ENCODE peak calls at places on chromosomes 2 and 18, in six cellular contexts. One of them, this sample, is unnamed.

GRCh38 chr2:241358470-241358869 is 2.4 kb downstream of the FARP2 start:
- DNase-seq in PC-3: no peak
- DNase-seq in right cardiac atrium: no peak
- DNase-seq in GM23248: no peak
- DNase-seq in sigmoid colon: no peak
- DNase-seq in fibroblast of villous mesenchyme: no peak
- DNase-seq in this sample: no peak

GRCh38 chr2:64135421-64135820 is 8.8 kb downstream of the PELI1 start:
- DNase-seq in PC-3: no peak
- DNase-seq in right cardiac atrium: no peak
- DNase-seq in GM23248: peak
- DNase-seq in sigmoid colon: no peak
- DNase-seq in fibroblast of villous mesenchyme: no peak
- DNase-seq in this sample: no peak

GRCh38 chr18:49754866-49755265 is 58.5 kb downstream of the ACAA2 start:
- DNase-seq in PC-3: no peak
- DNase-seq in right cardiac atrium: no peak
- DNase-seq in GM23248: peak
- DNase-seq in sigmoid colon: no peak
- DNase-seq in fibroblast of villous mesenchyme: no peak
- DNase-seq in this sample: peak

GRCh38 chr2:29015701-29016470 is 34.8 kb downstream of the TOGARAM2 start:
- DNase-seq in PC-3: no peak
- DNase-seq in right cardiac atrium: peak
- DNase-seq in GM23248: no peak
- DNase-seq in sigmoid colon: no peak
- DNase-seq in fibroblast of villous mesenchyme: no peak
- DNase-seq in this sample: no peak

GRCh38 chr2:240519396-240520142 is 38.2 kb downstream of the ANKMY1 start:
- DNase-seq in PC-3: no peak
- DNase-seq in right cardiac atrium: no peak
- DNase-seq in GM23248: peak
- DNase-seq in sigmoid colon: no peak
- DNase-seq in fibroblast of villous mesenchyme: peak
- DNase-seq in this sample: peak

GRCh38 chr2:160490760-160491367 is 2.7 kb downstream of the RBMS1 start:
- DNase-seq in PC-3: no peak
- DNase-seq in right cardiac atrium: no peak
- DNase-seq in GM23248: peak
- DNase-seq in sigmoid colon: no peak
- DNase-seq in fibroblast of villous mesenchyme: no peak
- DNase-seq in this sample: no peak

GRCh38 chr2:153477096-153477555 is 1.4 kb downstream of the RPRM start:
- DNase-seq in PC-3: no peak
- DNase-seq in right cardiac atrium: peak
- DNase-seq in GM23248: peak
- DNase-seq in sigmoid colon: peak
- DNase-seq in fibroblast of villous mesenchyme: no peak
- DNase-seq in this sample: no peak

GRCh38 chr2:8872821-8873432 is 35.5 kb upstream of the KIDINS220 start:
- DNase-seq in PC-3: peak
- DNase-seq in right cardiac atrium: no peak
- DNase-seq in GM23248: peak
- DNase-seq in sigmoid colon: no peak
- DNase-seq in fibroblast of villous mesenchyme: peak
- DNase-seq in this sample: peak

GRCh38 chr2:111972955-111973565 is 74.7 kb downstream of the MERTK start:
- DNase-seq in PC-3: peak
- DNase-seq in right cardiac atrium: no peak
- DNase-seq in GM23248: peak
- DNase-seq in sigmoid colon: no peak
- DNase-seq in fibroblast of villous mesenchyme: no peak
- DNase-seq in this sample: no peak

GRCh38 chr2:208515099-208515498 is 108.5 kb downstream of the PTH2R start:
- DNase-seq in PC-3: no peak
- DNase-seq in right cardiac atrium: no peak
- DNase-seq in GM23248: no peak
- DNase-seq in sigmoid colon: no peak
- DNase-seq in fibroblast of villous mesenchyme: no peak
- DNase-seq in this sample: no peak

GRCh38 chr18:49059028-49059670 is 108.4 kb upstream of the SMAD7 start:
- DNase-seq in PC-3: peak
- DNase-seq in right cardiac atrium: no peak
- DNase-seq in GM23248: no peak
- DNase-seq in sigmoid colon: no peak
- DNase-seq in fibroblast of villous mesenchyme: peak
- DNase-seq in this sample: no peak

GRCh38 chr2:222791946-222792649 is 68.7 kb upstream of the ACSL3 start:
- DNase-seq in PC-3: no peak
- DNase-seq in right cardiac atrium: peak
- DNase-seq in GM23248: peak
- DNase-seq in sigmoid colon: peak
- DNase-seq in fibroblast of villous mesenchyme: no peak
- DNase-seq in this sample: no peak

GRCh38 chr2:185137700-185138099 is 539.4 kb downstream of the ZNF804A start:
- DNase-seq in PC-3: no peak
- DNase-seq in right cardiac atrium: no peak
- DNase-seq in GM23248: no peak
- DNase-seq in sigmoid colon: no peak
- DNase-seq in fibroblast of villous mesenchyme: no peak
- DNase-seq in this sample: no peak

GRCh38 chr18:51578403-51578980 is 381.0 kb upstream of the MEX3C start:
- DNase-seq in PC-3: no peak
- DNase-seq in right cardiac atrium: no peak
- DNase-seq in GM23248: no peak
- DNase-seq in sigmoid colon: no peak
- DNase-seq in fibroblast of villous mesenchyme: no peak
- DNase-seq in this sample: no peak

GRCh38 chr2:84493494-84493893 is 22.8 kb upstream of the DNAH6 start:
- DNase-seq in PC-3: peak
- DNase-seq in right cardiac atrium: no peak
- DNase-seq in GM23248: peak
- DNase-seq in sigmoid colon: no peak
- DNase-seq in fibroblast of villous mesenchyme: peak
- DNase-seq in this sample: peak

GRCh38 chr2:52097076-52097475 is 1065.1 kb upstream of the NRXN1 start:
- DNase-seq in PC-3: no peak
- DNase-seq in right cardiac atrium: no peak
- DNase-seq in GM23248: no peak
- DNase-seq in sigmoid colon: no peak
- DNase-seq in fibroblast of villous mesenchyme: no peak
- DNase-seq in this sample: no peak

GRCh38 chr2:12032421-12032820 is 286.0 kb downstream of the LPIN1 start:
- DNase-seq in PC-3: no peak
- DNase-seq in right cardiac atrium: no peak
- DNase-seq in GM23248: no peak
- DNase-seq in sigmoid colon: no peak
- DNase-seq in fibroblast of villous mesenchyme: peak
- DNase-seq in this sample: no peak

GRCh38 chr2:50143822-50144575 is 887.9 kb downstream of the NRXN1 start:
- DNase-seq in PC-3: peak
- DNase-seq in right cardiac atrium: no peak
- DNase-seq in GM23248: peak
- DNase-seq in sigmoid colon: no peak
- DNase-seq in fibroblast of villous mesenchyme: peak
- DNase-seq in this sample: peak

GRCh38 chr2:42046819-42047487 is 868 bp upstream of the PKDCC start:
- DNase-seq in PC-3: no peak
- DNase-seq in right cardiac atrium: peak
- DNase-seq in GM23248: peak
- DNase-seq in sigmoid colon: peak
- DNase-seq in fibroblast of villous mesenchyme: peak
- DNase-seq in this sample: no peak

GRCh38 chr2:231127480-231127879 is 2.6 kb upstream of the HTR2B start:
- DNase-seq in PC-3: peak
- DNase-seq in right cardiac atrium: no peak
- DNase-seq in GM23248: no peak
- DNase-seq in sigmoid colon: no peak
- DNase-seq in fibroblast of villous mesenchyme: no peak
- DNase-seq in this sample: no peak

DNA sequence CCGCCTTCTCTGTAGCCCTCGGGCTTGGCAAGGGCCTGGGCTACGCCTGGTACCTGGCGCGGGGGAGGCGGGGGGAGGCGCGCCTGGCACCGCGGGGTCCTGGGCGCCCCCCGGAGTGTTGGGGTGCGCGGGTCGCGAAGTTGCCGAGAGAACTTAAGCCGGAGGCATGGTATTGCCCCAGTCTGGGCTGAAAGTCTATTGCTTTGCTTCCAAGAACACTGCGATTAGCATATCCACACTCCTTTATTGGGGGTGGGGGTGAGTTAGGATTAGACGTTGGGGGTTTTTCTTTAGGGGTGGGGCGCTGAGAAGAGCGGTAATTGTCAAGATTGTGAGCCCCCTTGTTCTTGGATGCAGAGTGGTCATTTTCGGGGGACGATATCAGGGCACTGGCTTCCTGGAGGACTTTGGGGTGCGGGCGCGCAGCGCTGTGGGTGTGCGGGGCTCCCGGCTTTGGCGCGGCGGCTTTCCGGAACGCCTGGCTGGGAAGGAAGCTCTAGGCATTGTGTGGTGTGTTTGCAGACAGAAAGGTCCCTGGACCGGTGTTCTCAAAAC is 799 bp downstream of the TANC1 start:
- DNase-seq in PC-3: no peak
- DNase-seq in right cardiac atrium: no peak
- DNase-seq in GM23248: peak
- DNase-seq in sigmoid colon: no peak
- DNase-seq in fibroblast of villous mesenchyme: no peak
- DNase-seq in this sample: peak
- H3K4me3 ChIP-seq in PC-3: peak
- H3K4me3 ChIP-seq in right cardiac atrium: peak
- H3K4me3 ChIP-seq in GM23248: peak
- H3K4me3 ChIP-seq in sigmoid colon: peak
- H3K4me3 ChIP-seq in fibroblast of villous mesenchyme: peak
- H3K4me3 ChIP-seq in this sample: peak

GRCh38 chr2:31987454-31987853 is 23.4 kb downstream of the MEMO1 start:
- DNase-seq in PC-3: peak
- DNase-seq in right cardiac atrium: no peak
- DNase-seq in GM23248: peak
- DNase-seq in sigmoid colon: no peak
- DNase-seq in fibroblast of villous mesenchyme: peak
- DNase-seq in this sample: peak

GRCh38 chr2:31992025-31992566 is 18.7 kb downstream of the MEMO1 start:
- DNase-seq in PC-3: no peak
- DNase-seq in right cardiac atrium: no peak
- DNase-seq in GM23248: no peak
- DNase-seq in sigmoid colon: no peak
- DNase-seq in fibroblast of villous mesenchyme: no peak
- DNase-seq in this sample: no peak

GRCh38 chr2:31983762-31984467 is 26.9 kb downstream of the MEMO1 start:
- DNase-seq in PC-3: no peak
- DNase-seq in right cardiac atrium: no peak
- DNase-seq in GM23248: no peak
- DNase-seq in sigmoid colon: no peak
- DNase-seq in fibroblast of villous mesenchyme: no peak
- DNase-seq in this sample: no peak

GRCh38 chr2:31986906-31987305 is 23.9 kb downstream of the MEMO1 start:
- DNase-seq in PC-3: no peak
- DNase-seq in right cardiac atrium: no peak
- DNase-seq in GM23248: no peak
- DNase-seq in sigmoid colon: no peak
- DNase-seq in fibroblast of villous mesenchyme: no peak
- DNase-seq in this sample: no peak
- H3K4me3 ChIP-seq in PC-3: no peak
- H3K4me3 ChIP-seq in right cardiac atrium: no peak
- H3K4me3 ChIP-seq in GM23248: no peak
- H3K4me3 ChIP-seq in sigmoid colon: no peak
- H3K4me3 ChIP-seq in fibroblast of villous mesenchyme: no peak
- H3K4me3 ChIP-seq in this sample: no peak

DNA sequence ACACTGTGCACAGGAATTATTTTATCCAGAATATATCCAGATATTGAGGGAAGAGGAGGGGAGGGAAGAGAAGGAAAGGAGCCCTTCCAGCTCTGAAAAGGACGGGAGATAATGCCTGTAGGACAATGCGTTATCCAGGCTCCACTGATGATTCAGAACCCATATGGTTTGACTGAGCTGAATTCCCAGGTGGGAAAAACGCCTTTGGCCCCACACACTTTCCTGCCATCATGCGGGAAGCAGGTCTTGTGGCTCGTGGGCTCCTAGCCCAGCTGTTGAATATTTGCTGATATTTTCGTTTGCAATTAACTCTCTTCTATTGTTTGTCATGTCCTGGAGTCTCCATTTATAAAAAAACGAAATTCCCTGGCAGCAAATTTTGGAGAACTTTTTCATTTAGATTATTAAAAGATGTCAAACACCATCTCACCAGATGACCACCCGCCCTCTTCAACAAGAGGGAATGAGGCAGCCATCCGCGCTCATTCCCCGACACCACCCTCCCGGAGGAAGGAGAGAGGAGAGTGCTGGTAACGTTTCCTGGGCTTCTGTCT is 8.9 kb downstream of the COL6A3 start:
- DNase-seq in PC-3: no peak
- DNase-seq in right cardiac atrium: no peak
- DNase-seq in GM23248: peak
- DNase-seq in sigmoid colon: no peak
- DNase-seq in fibroblast of villous mesenchyme: peak
- DNase-seq in this sample: no peak
- H3K4me3 ChIP-seq in PC-3: no peak
- H3K4me3 ChIP-seq in right cardiac atrium: no peak
- H3K4me3 ChIP-seq in GM23248: peak
- H3K4me3 ChIP-seq in sigmoid colon: no peak
- H3K4me3 ChIP-seq in fibroblast of villous mesenchyme: no peak
- H3K4me3 ChIP-seq in this sample: no peak

GRCh38 chr2:100321881-100322820 is at the start of gene LONRF2:
- DNase-seq in PC-3: peak
- DNase-seq in right cardiac atrium: peak
- DNase-seq in GM23248: peak
- DNase-seq in sigmoid colon: no peak
- DNase-seq in fibroblast of villous mesenchyme: no peak
- DNase-seq in this sample: no peak
- H3K4me3 ChIP-seq in PC-3: peak
- H3K4me3 ChIP-seq in right cardiac atrium: peak
- H3K4me3 ChIP-seq in GM23248: peak
- H3K4me3 ChIP-seq in sigmoid colon: peak
- H3K4me3 ChIP-seq in fibroblast of villous mesenchyme: peak
- H3K4me3 ChIP-seq in this sample: no peak

GRCh38 chr2:178452334-178452733 is 1.2 kb downstream of the PJVK start:
- DNase-seq in PC-3: no peak
- DNase-seq in right cardiac atrium: no peak
- DNase-seq in GM23248: no peak
- DNase-seq in sigmoid colon: no peak
- DNase-seq in fibroblast of villous mesenchyme: no peak
- DNase-seq in this sample: no peak
- H3K4me3 ChIP-seq in PC-3: no peak
- H3K4me3 ChIP-seq in right cardiac atrium: no peak
- H3K4me3 ChIP-seq in GM23248: peak
- H3K4me3 ChIP-seq in sigmoid colon: peak
- H3K4me3 ChIP-seq in fibroblast of villous mesenchyme: no peak
- H3K4me3 ChIP-seq in this sample: no peak